ENCODE peak calls at places on chromosome 18, in five cellular contexts. N, D, P, J and C are unnamed samples.

GRCh38 chr18:708096-708495 is 4.3 kb downstream of the ENOSF1 start:
- DNase-seq in N (no peak), D (no peak), P (no peak), J (no peak), C (no peak)

GRCh38 chr18:49447810-49448745 is 12.4 kb downstream of the DYM start:
- DNase-seq in N (peak; percentile 44), D (peak; percentile 94), P (peak; percentile 67), J (peak; percentile 55), C (no peak)

GRCh38 chr18:7414459-7414858 is 152.7 kb upstream of the PTPRM start:
- DNase-seq in N (no peak), D (no peak), P (no peak), J (no peak), C (no peak)

GRCh38 chr18:74950479-74950878 is 258.5 kb downstream of the PTGR3 start:
- DNase-seq in N (no peak), D (peak; percentile 32), P (no peak), J (no peak), C (no peak)

GRCh38 chr18:77608807-77609206 is 359.2 kb downstream of the GALR1 start:
- DNase-seq in N (no peak), D (no peak), P (no peak), J (no peak), C (no peak)

GRCh38 chr18:1094408-1094807 is 189.7 kb downstream of the ADCYAP1 start:
- DNase-seq in N (no peak), D (no peak), P (no peak), J (no peak), C (no peak)

GRCh38 chr18:44409524-44409923 is 271.2 kb upstream of the SETBP1 start:
- DNase-seq in N (no peak), D (no peak), P (no peak), J (no peak), C (no peak)

GRCh38 chr18:10454800-10455550 is 540 bp downstream of the APCDD1 start:
- DNase-seq in N (no peak), D (peak; percentile 66), P (peak; percentile 75), J (no peak), C (no peak)

GRCh38 chr18:58168986-58169385 is 125.0 kb downstream of the NEDD4L start:
- DNase-seq in N (no peak), D (no peak), P (no peak), J (no peak), C (no peak)

GRCh38 chr18:30970201-30970816 is 72.2 kb downstream of the DSC3 start:
- DNase-seq in N (peak; percentile 23), D (peak; percentile 71), P (peak; percentile 36), J (no peak), C (no peak)